ENCODE peak calls at places on chromosomes 6 and 20, in nine cellular contexts. One of them, this sample, is unnamed.

GRCh38 chr6:96784650-96785049 is 52.6 kb downstream of the GPR63 start:
- DNase-seq in GM23338: no peak
- DNase-seq in body of pancreas: no peak
- DNase-seq in AG10803: no peak
- DNase-seq in K562: no peak
- DNase-seq in astrocyte of the spinal cord: no peak
- DNase-seq in uterus: no peak
- DNase-seq in cardiac muscle cell: no peak
- DNase-seq in neural crest cell: no peak
- DNase-seq in this sample: no peak

GRCh38 chr6:168458101-168458500 is 17.1 kb downstream of the SMOC2 start:
- DNase-seq in GM23338: no peak
- DNase-seq in body of pancreas: no peak
- DNase-seq in AG10803: no peak
- DNase-seq in K562: no peak
- DNase-seq in astrocyte of the spinal cord: no peak
- DNase-seq in uterus: no peak
- DNase-seq in cardiac muscle cell: no peak
- DNase-seq in neural crest cell: no peak
- DNase-seq in this sample: no peak

GRCh38 chr6:15452182-15452941 is 206.5 kb downstream of the JARID2 start:
- DNase-seq in GM23338: no peak
- DNase-seq in body of pancreas: no peak
- DNase-seq in AG10803: no peak
- DNase-seq in K562: no peak
- DNase-seq in astrocyte of the spinal cord: no peak
- DNase-seq in uterus: no peak
- DNase-seq in cardiac muscle cell: no peak
- DNase-seq in neural crest cell: no peak
- DNase-seq in this sample: no peak

GRCh38 chr6:20696676-20697075 is 162.4 kb downstream of the CDKAL1 start:
- DNase-seq in GM23338: no peak
- DNase-seq in body of pancreas: no peak
- DNase-seq in AG10803: peak
- DNase-seq in K562: no peak
- DNase-seq in astrocyte of the spinal cord: peak
- DNase-seq in uterus: no peak
- DNase-seq in cardiac muscle cell: peak
- DNase-seq in neural crest cell: no peak
- DNase-seq in this sample: peak

GRCh38 chr6:137341721-137342195 is 122.6 kb upstream of the IFNGR1 start:
- DNase-seq in GM23338: peak
- DNase-seq in body of pancreas: peak
- DNase-seq in AG10803: peak
- DNase-seq in K562: no peak
- DNase-seq in astrocyte of the spinal cord: no peak
- DNase-seq in uterus: no peak
- DNase-seq in cardiac muscle cell: peak
- DNase-seq in neural crest cell: no peak
- DNase-seq in this sample: no peak

GRCh38 chr20:23094927-23095326 is 8.8 kb upstream of the CD93 start:
- DNase-seq in GM23338: no peak
- DNase-seq in body of pancreas: no peak
- DNase-seq in AG10803: no peak
- DNase-seq in K562: no peak
- DNase-seq in astrocyte of the spinal cord: no peak
- DNase-seq in uterus: no peak
- DNase-seq in cardiac muscle cell: peak
- DNase-seq in neural crest cell: no peak
- DNase-seq in this sample: no peak

GRCh38 chr6:25329156-25329555 is 50.0 kb downstream of the CARMIL1 start:
- DNase-seq in GM23338: no peak
- DNase-seq in body of pancreas: no peak
- DNase-seq in AG10803: no peak
- DNase-seq in K562: no peak
- DNase-seq in astrocyte of the spinal cord: no peak
- DNase-seq in uterus: no peak
- DNase-seq in cardiac muscle cell: no peak
- DNase-seq in neural crest cell: no peak
- DNase-seq in this sample: no peak

GRCh38 chr6:149318581-149319286 is 1.2 kb downstream of the TAB2 start:
- DNase-seq in GM23338: peak
- DNase-seq in body of pancreas: no peak
- DNase-seq in AG10803: peak
- DNase-seq in K562: no peak
- DNase-seq in astrocyte of the spinal cord: peak
- DNase-seq in uterus: no peak
- DNase-seq in cardiac muscle cell: peak
- DNase-seq in neural crest cell: no peak
- DNase-seq in this sample: no peak

GRCh38 chr6:135088818-135089809 is 34.5 kb upstream of the HBS1L start:
- DNase-seq in GM23338: peak
- DNase-seq in body of pancreas: no peak
- DNase-seq in AG10803: peak
- DNase-seq in K562: peak
- DNase-seq in astrocyte of the spinal cord: peak
- DNase-seq in uterus: no peak
- DNase-seq in cardiac muscle cell: peak
- DNase-seq in neural crest cell: no peak
- DNase-seq in this sample: peak

GRCh38 chr20:63767886-63768285 is 28.3 kb downstream of the SLC2A4RG start:
- DNase-seq in GM23338: no peak
- DNase-seq in body of pancreas: no peak
- DNase-seq in AG10803: no peak
- DNase-seq in K562: no peak
- DNase-seq in astrocyte of the spinal cord: no peak
- DNase-seq in uterus: no peak
- DNase-seq in cardiac muscle cell: no peak
- DNase-seq in neural crest cell: no peak
- DNase-seq in this sample: no peak

GRCh38 chr6:157056275-157056674 is 267.0 kb downstream of the TMEM242 start:
- DNase-seq in GM23338: no peak
- DNase-seq in body of pancreas: no peak
- DNase-seq in AG10803: no peak
- DNase-seq in K562: no peak
- DNase-seq in astrocyte of the spinal cord: no peak
- DNase-seq in uterus: no peak
- DNase-seq in cardiac muscle cell: no peak
- DNase-seq in neural crest cell: no peak
- DNase-seq in this sample: no peak

GRCh38 chr6:125220712-125221111 is 67.1 kb downstream of the TPD52L1 start:
- DNase-seq in GM23338: no peak
- DNase-seq in body of pancreas: no peak
- DNase-seq in AG10803: peak
- DNase-seq in K562: no peak
- DNase-seq in astrocyte of the spinal cord: no peak
- DNase-seq in uterus: no peak
- DNase-seq in cardiac muscle cell: peak
- DNase-seq in neural crest cell: peak
- DNase-seq in this sample: no peak

GRCh38 chr6:133805876-133806275 is 83.0 kb upstream of the TCF21 start:
- DNase-seq in GM23338: no peak
- DNase-seq in body of pancreas: no peak
- DNase-seq in AG10803: no peak
- DNase-seq in K562: no peak
- DNase-seq in astrocyte of the spinal cord: no peak
- DNase-seq in uterus: no peak
- DNase-seq in cardiac muscle cell: no peak
- DNase-seq in neural crest cell: no peak
- DNase-seq in this sample: no peak

GRCh38 chr6:6712979-6713514 is 124.5 kb downstream of the LY86 start:
- DNase-seq in GM23338: no peak
- DNase-seq in body of pancreas: no peak
- DNase-seq in AG10803: peak
- DNase-seq in K562: no peak
- DNase-seq in astrocyte of the spinal cord: peak
- DNase-seq in uterus: no peak
- DNase-seq in cardiac muscle cell: no peak
- DNase-seq in neural crest cell: no peak
- DNase-seq in this sample: no peak

GRCh38 chr20:23147964-23148720 is 62.0 kb upstream of the CD93 start:
- DNase-seq in GM23338: no peak
- DNase-seq in body of pancreas: no peak
- DNase-seq in AG10803: peak
- DNase-seq in K562: peak
- DNase-seq in astrocyte of the spinal cord: peak
- DNase-seq in uterus: no peak
- DNase-seq in cardiac muscle cell: peak
- DNase-seq in neural crest cell: no peak
- DNase-seq in this sample: peak

DNA sequence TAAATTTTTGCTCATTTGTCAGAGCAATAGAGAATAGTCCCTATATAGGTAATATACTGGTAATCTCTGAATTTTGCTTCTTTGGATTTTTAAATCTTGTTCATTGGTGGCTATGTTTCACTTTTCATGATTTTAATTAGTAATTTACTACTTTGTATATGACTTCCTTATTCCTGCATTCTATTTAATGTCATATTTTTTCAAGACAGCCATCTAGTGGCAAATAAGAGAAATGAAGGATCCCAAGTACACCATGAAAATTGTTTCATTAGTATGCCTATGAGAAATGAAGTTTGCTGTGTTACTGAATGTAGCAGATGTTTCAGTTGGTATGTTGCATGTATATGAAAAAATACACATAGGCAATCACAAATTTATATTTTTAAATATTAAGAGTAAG is 82.4 kb downstream of the ZNF292 start:
- DNase-seq in GM23338: peak
- DNase-seq in body of pancreas: no peak
- DNase-seq in AG10803: peak
- DNase-seq in K562: peak
- DNase-seq in astrocyte of the spinal cord: peak
- DNase-seq in uterus: no peak
- DNase-seq in cardiac muscle cell: peak
- DNase-seq in neural crest cell: no peak
- DNase-seq in this sample: peak
- TF ChIP-seq CTCF in GM23338: peak
- TF ChIP-seq CTCF in body of pancreas: peak
- TF ChIP-seq CTCF in AG10803: peak
- TF ChIP-seq CTCF in K562: peak
- TF ChIP-seq CTCF in astrocyte of the spinal cord: peak
- TF ChIP-seq CTCF in uterus: peak
- TF ChIP-seq CTCF in cardiac muscle cell: peak
- TF ChIP-seq CTCF in neural crest cell: peak
- TF ChIP-seq CTCF in this sample: peak

GRCh38 chr6:108565893-108566292 is 5.2 kb downstream of the FOXO3 start:
- DNase-seq in GM23338: no peak
- DNase-seq in body of pancreas: peak
- DNase-seq in AG10803: peak
- DNase-seq in K562: no peak
- DNase-seq in astrocyte of the spinal cord: peak
- DNase-seq in uterus: peak
- DNase-seq in cardiac muscle cell: peak
- DNase-seq in neural crest cell: no peak
- DNase-seq in this sample: peak
- TF ChIP-seq CTCF in GM23338: no peak
- TF ChIP-seq CTCF in body of pancreas: peak
- TF ChIP-seq CTCF in AG10803: peak
- TF ChIP-seq CTCF in K562: peak
- TF ChIP-seq CTCF in astrocyte of the spinal cord: peak
- TF ChIP-seq CTCF in uterus: peak
- TF ChIP-seq CTCF in cardiac muscle cell: peak
- TF ChIP-seq CTCF in neural crest cell: no peak
- TF ChIP-seq CTCF in this sample: peak

DNA sequence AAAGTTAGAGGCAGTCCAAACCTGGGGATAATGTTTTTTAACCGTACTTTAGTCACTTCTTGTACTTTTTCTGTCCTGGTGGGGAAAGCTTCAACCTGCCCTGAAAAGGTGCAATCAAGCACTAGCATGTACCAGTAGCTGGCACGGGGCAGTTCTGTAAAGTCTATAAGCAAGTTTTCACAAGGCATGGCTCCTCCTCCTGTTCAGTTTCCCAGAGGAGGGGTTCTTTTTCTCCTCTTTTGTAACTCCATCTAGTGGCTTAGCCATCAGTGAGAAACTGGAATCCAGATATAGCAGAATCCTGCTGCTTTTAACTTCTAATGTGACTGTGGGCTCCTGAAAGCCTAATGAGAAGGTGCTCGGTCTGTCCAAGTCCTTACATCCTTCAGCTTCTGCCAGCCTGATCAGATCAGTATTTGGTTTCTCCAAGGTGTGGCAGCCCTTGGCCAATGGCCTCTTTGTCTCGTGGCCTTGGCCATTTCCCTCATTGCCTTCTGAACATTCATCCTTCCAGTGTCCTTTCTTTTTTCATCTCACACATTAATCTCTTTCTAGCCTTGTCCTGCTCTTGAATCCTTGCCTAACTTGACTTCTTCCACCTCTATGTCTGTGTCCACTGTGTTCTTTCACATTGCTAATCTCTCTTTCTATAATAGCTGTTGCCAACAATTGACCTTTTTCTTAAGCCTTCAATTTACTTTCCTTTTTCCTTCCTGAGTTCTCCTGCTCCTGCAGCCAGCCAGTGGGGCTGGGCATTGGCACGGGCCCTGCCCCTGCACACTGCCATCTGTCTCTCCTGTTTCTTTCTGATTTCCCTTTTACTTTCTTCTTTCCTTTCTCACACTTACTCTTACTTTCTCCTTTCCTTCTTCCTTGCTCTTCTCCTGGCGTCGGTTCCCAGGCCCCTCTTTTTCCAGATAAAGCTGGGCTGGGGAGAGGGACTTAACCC is 222.0 kb upstream of the SYNCRIP start:
- DNase-seq in GM23338: no peak
- DNase-seq in body of pancreas: peak
- DNase-seq in AG10803: peak
- DNase-seq in K562: no peak
- DNase-seq in astrocyte of the spinal cord: peak
- DNase-seq in uterus: no peak
- DNase-seq in cardiac muscle cell: peak
- DNase-seq in neural crest cell: no peak
- DNase-seq in this sample: no peak
- TF ChIP-seq CTCF in GM23338: no peak
- TF ChIP-seq CTCF in body of pancreas: peak
- TF ChIP-seq CTCF in AG10803: peak
- TF ChIP-seq CTCF in K562: no peak
- TF ChIP-seq CTCF in astrocyte of the spinal cord: peak
- TF ChIP-seq CTCF in uterus: peak
- TF ChIP-seq CTCF in cardiac muscle cell: peak
- TF ChIP-seq CTCF in neural crest cell: no peak
- TF ChIP-seq CTCF in this sample: peak

DNA sequence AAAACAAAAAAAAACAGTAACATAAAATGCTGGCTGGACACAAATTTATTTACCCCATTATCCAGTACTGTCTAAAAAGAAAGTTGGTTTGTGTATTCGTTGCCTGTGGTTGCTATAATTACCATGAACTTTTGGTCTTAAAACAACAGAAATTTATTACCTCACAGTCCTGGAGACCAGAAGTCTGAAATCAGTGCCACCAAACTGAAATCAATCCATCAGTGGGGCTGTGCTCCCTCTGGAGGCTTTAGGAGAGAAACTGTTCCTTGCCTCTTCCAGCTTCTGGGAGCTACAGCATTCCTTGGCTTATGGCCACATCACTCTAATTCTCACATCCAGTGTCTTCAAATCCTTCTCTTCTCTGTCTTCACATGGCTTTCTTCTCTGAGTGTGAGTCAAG is 79.4 kb downstream of the SNX5 start:
- DNase-seq in GM23338: no peak
- DNase-seq in body of pancreas: no peak
- DNase-seq in AG10803: peak
- DNase-seq in K562: no peak
- DNase-seq in astrocyte of the spinal cord: peak
- DNase-seq in uterus: no peak
- DNase-seq in cardiac muscle cell: peak
- DNase-seq in neural crest cell: no peak
- DNase-seq in this sample: peak
- TF ChIP-seq CTCF in GM23338: no peak
- TF ChIP-seq CTCF in body of pancreas: no peak
- TF ChIP-seq CTCF in AG10803: peak
- TF ChIP-seq CTCF in K562: no peak
- TF ChIP-seq CTCF in astrocyte of the spinal cord: peak
- TF ChIP-seq CTCF in uterus: no peak
- TF ChIP-seq CTCF in cardiac muscle cell: peak
- TF ChIP-seq CTCF in neural crest cell: no peak
- TF ChIP-seq CTCF in this sample: peak

GRCh38 chr20:62702886-62703852 is 5.5 kb upstream of the NTSR1 start:
- DNase-seq in GM23338: no peak
- DNase-seq in body of pancreas: no peak
- DNase-seq in AG10803: peak
- DNase-seq in K562: no peak
- DNase-seq in astrocyte of the spinal cord: peak
- DNase-seq in uterus: peak
- DNase-seq in cardiac muscle cell: peak
- DNase-seq in neural crest cell: no peak
- DNase-seq in this sample: peak
- TF ChIP-seq CTCF in GM23338: no peak
- TF ChIP-seq CTCF in body of pancreas: no peak
- TF ChIP-seq CTCF in AG10803: peak
- TF ChIP-seq CTCF in K562: peak
- TF ChIP-seq CTCF in astrocyte of the spinal cord: peak
- TF ChIP-seq CTCF in uterus: no peak
- TF ChIP-seq CTCF in cardiac muscle cell: peak
- TF ChIP-seq CTCF in neural crest cell: no peak
- TF ChIP-seq CTCF in this sample: peak

This sample was measured in HFFc6.